ENCODE peak calls at places on chromosomes 13 and 19, in five cellular contexts. Y is ascending aorta, X is HL-60, J is right lobe of liver, U is AG04450. F is an unnamed sample. For H3K27me3, the result is how much of the 10 kb centered on the place peaks cover.

GRCh38 chr13:55266644-55267043 is 1874.1 kb upstream of the PRR20A start:
- DNase-seq in U (no peak), X (no peak), Y (no peak), J (no peak), F (no peak)

GRCh38 chr13:92807343-92807742 is 419.3 kb upstream of the GPC6 start:
- DNase-seq in J (no peak), Y (no peak), X (no peak), U (no peak), F (no peak)

GRCh38 chr19:54162241-54162805 is 2.8 kb upstream of the LENG1 start:
- DNase-seq in J (peak), Y (peak), X (peak), U (no peak), F (peak)

GRCh38 chr13:77985866-77986636 is 67.4 kb upstream of the EDNRB start:
- DNase-seq in J (no peak), U (no peak), X (no peak), Y (no peak), F (no peak)

GRCh38 chr19:50334741-50335421 is 5.7 kb upstream of the KCNC3 start:
- DNase-seq in Y (no peak), U (no peak), J (no peak), X (no peak), F (no peak)

GRCh38 chr13:99386911-99387788 is 80.0 kb upstream of the GPR183 start:
- DNase-seq in X (peak), Y (no peak), U (no peak), J (no peak), F (no peak)

GRCh38 chr19:7605490-7606222 is 10.0 kb downstream of the CAMSAP3 start:
- DNase-seq in X (peak), Y (no peak), U (no peak), J (no peak), F (no peak)

GRCh38 chr19:5434970-5435641 is 20.1 kb upstream of the ZNRF4 start:
- DNase-seq in J (no peak), Y (no peak), X (no peak), U (peak), F (no peak)

GRCh38 chr19:2330632-2331284 is 2.3 kb downstream of the SPPL2B start:
- DNase-seq in J (no peak), U (no peak), X (no peak), Y (no peak), F (no peak)

GRCh38 chr19:53655042-53655665 is 23.4 kb downstream of the DPRX start:
- DNase-seq in U (no peak), X (no peak), J (no peak), Y (no peak), F (no peak)

GRCh38 chr19:1236566-1236965 is 1.2 kb downstream of the CBARP start:
- DNase-seq in U (no peak), Y (no peak), X (no peak), J (no peak), F (no peak)

GRCh38 chr19:1650627-1651009 is 1.8 kb downstream of the TCF3 start:
- DNase-seq in Y (no peak), X (no peak), U (no peak), J (no peak), F (no peak)

DNA sequence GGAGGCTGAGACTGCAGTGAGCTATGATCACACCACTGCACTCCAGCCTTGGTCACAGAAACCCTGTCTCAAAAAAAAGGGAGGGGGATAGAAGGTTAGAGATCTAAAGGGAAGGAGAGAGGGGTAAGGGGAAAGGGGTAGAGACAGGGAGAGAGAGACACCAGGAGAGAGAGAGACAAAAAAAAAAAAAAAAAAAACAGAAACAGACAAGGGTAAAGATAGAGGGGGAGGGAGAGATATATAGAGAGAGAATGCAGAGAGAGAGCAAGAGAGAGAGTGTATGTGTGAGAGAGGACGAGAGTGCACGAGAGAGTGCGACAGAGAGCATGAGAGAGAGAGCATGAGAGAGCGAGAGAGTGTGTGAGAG is 4.2 kb downstream of the CD70 start:
- DNase-seq in U (no peak), Y (no peak), J (no peak), X (no peak), F (no peak)
- H3K27me3 ChIP-seq in U (under half), Y (under half), J (under half), X (under half), F (under half)

GRCh38 chr19:30718728-30719127 is 346.5 kb downstream of the ZNF536 start:
- DNase-seq in X (no peak), U (no peak), Y (no peak), J (no peak), F (no peak)

GRCh38 chr19:30719189-30719990 is 347.2 kb downstream of the ZNF536 start:
- DNase-seq in X (no peak), J (peak), Y (no peak), U (no peak), F (peak)

GRCh38 chr19:30722236-30722635 is 350.1 kb downstream of the ZNF536 start:
- DNase-seq in X (no peak), J (no peak), U (no peak), Y (no peak), F (no peak)

GRCh38 chr19:30719991-30720329 is 347.8 kb downstream of the ZNF536 start:
- DNase-seq in Y (no peak), X (no peak), J (no peak), U (no peak), F (peak)

GRCh38 chr19:30722801-30723200 is 350.6 kb downstream of the ZNF536 start:
- DNase-seq in U (no peak), Y (no peak), X (no peak), J (no peak), F (no peak)
- H3K27ac ChIP-seq in U (no peak), Y (no peak), X (no peak), J (no peak), F (no peak)

GRCh38 chr19:34669305-34669704 is 7.7 kb downstream of the SCGB2B2 start:
- DNase-seq in X (no peak), U (no peak), Y (no peak), J (peak), F (peak)

GRCh38 chr19:34666958-34667265 is 10.0 kb downstream of the SCGB2B2 start:
- DNase-seq in J (no peak), Y (no peak), U (no peak), X (no peak), F (no peak)

GRCh38 chr19:34664870-34665269 is 12.1 kb downstream of the SCGB2B2 start:
- DNase-seq in J (no peak), Y (no peak), X (no peak), U (no peak), F (no peak)

GRCh38 chr19:34666200-34666957 is 10.6 kb downstream of the SCGB2B2 start:
- DNase-seq in X (no peak), U (no peak), Y (no peak), J (no peak), F (no peak)

DNA sequence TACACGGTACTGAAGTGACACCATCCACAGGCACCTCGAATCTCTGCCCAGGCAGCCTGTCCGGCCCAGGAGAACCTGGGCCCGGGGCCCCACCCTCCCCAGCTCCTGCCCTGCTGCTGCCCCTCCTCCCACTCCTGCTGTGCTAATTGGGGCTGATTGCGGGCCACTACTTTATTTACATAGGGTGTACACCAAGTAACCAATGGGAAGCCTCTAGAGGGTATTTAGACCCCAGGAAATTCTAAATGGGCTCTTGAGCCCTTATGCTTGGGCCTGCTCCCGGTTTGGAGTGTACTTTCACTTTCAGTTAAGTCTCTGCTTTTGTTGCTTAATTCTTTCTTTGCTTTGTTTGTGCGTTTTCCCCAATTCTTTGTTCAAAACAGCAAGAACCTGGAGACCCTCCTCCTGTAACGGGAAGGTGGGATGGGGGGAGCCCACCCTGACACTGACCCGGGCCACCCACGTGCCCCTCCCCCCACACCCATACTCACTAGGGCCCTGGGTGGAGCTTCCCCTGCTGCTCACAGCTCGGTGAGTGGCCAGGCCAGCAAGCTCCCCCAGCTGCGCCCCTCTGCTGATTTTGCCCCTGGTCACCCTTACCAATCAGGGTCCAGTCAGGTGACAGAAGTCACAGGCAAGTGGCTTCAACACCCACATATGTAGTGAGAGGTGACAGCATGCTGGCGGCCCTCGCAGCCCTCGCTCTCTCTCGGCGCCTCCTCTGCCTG is 9.4 kb downstream of the SCGB2B2 start:
- DNase-seq in Y (no peak), X (no peak), U (no peak), J (no peak), F (no peak)
- H3K4me3 ChIP-seq in Y (peak), X (peak), U (peak), J (peak), F (peak)

GRCh38 chr19:19453129-19453461 is 47.6 kb downstream of the GATAD2A start:
- DNase-seq in Y (no peak), U (no peak), X (no peak), J (no peak), F (no peak)

GRCh38 chr19:19451429-19452240 is 46.2 kb downstream of the GATAD2A start:
- DNase-seq in X (peak), J (no peak), Y (no peak), U (no peak), F (no peak)

GRCh38 chr19:19447536-19448237 is 42.2 kb downstream of the GATAD2A start:
- DNase-seq in U (no peak), X (peak), Y (no peak), J (no peak), F (no peak)

GRCh38 chr19:19448238-19448544 is 42.7 kb downstream of the GATAD2A start:
- DNase-seq in J (no peak), U (no peak), X (no peak), Y (no peak), F (no peak)

DNA sequence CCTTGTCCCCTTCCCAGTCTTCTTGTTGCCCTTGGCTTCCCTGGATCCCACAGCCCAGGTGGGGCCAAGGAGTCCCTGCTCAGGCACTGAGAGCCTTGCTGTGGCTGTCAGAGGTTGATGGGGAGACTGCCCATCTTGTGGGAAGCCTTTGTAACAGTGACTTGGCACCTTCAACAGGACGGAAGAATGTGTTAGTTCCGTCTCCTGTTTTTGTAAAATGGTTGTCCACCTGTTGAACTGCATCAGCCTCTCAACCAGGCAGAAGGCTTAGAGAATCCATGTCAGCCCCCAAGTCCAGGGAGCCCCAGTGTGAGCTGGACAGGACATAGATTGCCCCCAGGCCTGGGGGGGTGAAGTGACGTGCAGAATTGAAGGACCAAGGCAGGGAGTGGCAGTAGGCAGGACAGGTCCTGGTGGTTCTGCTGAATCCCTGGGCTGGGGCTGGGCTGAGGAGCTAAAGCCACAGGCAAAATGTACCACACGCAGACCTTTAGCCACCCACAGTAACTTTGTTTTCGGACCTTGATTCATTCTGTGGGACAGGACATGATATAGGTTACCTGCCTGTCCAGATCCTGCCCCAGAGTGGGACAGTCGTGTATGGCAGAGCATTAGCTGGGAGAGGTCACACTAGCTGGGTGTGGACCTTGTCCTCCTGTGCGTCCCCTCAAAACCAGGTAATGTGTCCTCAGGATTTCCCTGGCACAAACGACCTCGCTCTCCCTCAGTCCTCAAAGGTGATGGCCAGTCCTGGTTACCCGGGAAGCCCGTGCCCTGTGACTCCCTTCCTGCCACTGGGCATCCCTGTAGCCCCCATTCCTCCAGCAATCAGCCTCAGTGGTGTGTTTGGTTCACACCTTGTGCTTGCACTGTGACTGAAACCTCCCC is 47.0 kb downstream of the GATAD2A start:
- DNase-seq in X (no peak), U (no peak), Y (no peak), J (no peak), F (no peak)
- H3K27me3 ChIP-seq in X (under half), U (under half), Y (under half), J (under half), F (under half)

DNA sequence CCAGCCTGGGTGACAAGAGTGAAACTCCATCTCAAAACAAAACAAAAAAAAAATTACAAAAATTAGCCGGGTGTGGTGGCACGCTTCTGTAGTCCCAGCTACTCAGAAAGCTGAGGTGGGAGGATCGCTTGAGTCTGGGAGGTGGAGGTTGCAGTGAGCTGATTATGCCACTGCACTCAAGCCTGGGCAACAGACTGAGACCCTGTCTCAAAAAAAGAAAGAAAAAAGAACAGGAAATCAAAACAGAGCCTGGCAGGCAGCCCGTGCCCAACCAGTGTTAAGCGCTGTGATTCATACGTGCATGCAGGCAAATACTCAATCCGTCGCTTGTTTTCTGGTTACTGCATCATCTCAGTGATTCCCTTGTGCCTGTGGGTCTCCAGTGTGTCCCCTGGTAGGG is 18.2 kb downstream of the DDX39A start:
- DNase-seq in Y (no peak), X (no peak), U (no peak), J (no peak), F (no peak)
- H3K27ac ChIP-seq in Y (peak), X (no peak), U (peak), J (no peak), F (no peak)

DNA sequence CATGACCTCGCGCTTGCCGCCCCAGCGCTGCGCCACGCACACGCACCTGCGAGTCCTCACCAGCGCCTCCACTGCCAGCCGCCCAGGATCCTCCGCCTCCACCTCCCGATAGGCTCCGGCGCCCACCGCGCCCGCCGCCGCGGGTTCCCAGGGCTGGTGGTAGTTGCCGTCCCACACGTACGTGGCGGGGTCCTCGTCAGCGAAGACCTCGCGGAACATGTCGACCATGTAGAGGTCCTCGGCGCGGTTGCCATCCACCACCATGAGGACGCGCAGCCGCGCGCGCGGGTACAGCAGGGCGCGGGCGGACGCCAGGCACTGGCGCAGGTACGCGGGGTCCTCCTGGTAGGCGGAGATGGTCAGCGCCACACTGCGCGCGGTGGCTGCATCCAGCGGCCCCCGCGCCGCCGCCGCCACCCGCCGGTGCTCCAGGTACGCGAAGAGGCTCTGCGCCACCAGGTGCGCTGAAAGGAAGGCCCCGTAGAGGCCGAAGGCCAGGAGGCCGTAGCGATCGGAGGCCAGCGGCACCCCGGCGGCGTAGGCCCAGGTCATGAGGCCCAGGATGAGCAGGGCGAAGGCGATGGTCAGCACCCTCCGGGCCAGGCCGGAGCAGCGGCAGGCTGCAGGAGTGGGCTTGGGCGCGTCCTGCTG is 4.4 kb downstream of the HAS1 start:
- DNase-seq in U (no peak), J (no peak), X (no peak), Y (no peak), F (no peak)
- H3K4me3 ChIP-seq in U (no peak), J (no peak), X (no peak), Y (peak), F (no peak)

DNA sequence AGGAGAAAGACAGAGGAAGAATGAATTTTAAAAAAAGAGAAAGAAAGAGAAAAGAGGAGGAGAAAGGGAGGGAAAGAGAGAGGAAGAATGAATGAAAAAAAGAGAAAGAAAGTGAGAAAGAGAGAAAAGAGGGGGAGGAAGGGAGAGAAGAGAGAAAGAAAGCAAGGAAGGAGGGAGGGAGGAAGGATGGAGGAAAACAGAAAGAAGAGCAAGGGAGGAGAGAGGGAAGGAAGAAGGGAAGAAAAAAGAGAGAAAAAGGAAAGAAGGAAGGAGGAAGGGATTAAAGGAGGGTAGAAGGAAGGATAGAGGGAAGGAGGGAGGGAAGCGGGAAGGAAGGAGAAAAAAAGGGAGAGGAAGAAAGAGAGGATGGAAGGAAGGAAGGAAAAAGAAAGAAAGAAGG is 122.3 kb upstream of the ZNF507 start:
- DNase-seq in Y (no peak), U (no peak), J (no peak), X (no peak), F (no peak)
- H3K27me3 ChIP-seq in Y (under half), U (under half), J (under half), X (under half), F (under half)

DNA sequence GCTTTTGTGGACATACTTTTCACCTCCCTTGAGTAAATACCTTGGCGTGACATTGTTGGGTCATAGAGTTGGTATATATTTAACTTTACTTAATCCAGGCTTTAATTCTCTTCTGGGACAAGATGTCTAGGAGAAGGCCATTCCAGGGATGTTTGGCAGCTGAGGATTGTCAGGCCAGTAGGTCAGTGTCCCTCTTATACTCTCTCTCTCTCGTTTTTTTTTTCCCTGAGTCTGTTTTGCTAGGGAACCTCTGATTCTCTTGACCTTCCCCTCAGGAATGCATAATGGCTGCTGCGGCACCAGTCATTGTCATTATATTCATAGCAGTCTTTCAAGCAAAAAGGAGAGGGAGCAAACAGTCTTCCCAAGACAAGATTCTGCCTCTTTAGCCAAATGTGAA is 48.8 kb downstream of the BICRA start:
- DNase-seq in J (no peak), Y (no peak), X (no peak), U (no peak), F (no peak)
- H3K27ac ChIP-seq in J (no peak), Y (no peak), X (no peak), U (no peak), F (peak)